ENCODE peak calls at places on chromosomes 16 and 17, in seven cellular contexts. Z is psoas muscle; A is CD4-positive, alpha-beta memory T cell; G is thoracic aorta; P is caudate nucleus; B is neural progenitor cell; W is colonic mucosa. F is an unnamed sample.
A peak's percentile ranks its signal among the peaks of the same experiment; 100 is the strongest.

GRCh38 chr16:1299012-1299867 is 10.2 kb upstream of the UBE2I start:
- DNase-seq in Z (no peak), A (no peak), G (no peak), P (no peak), B (no peak), W (no peak), F (no peak)

GRCh38 chr17:59617141-59617757 is 2.4 kb upstream of the CLTC start:
- DNase-seq in Z (no peak), A (no peak), G (no peak), P (no peak), B (no peak), W (no peak), F (no peak)

GRCh38 chr16:19330801-19331484 is 45.4 kb downstream of the CLEC19A start:
- DNase-seq in Z (no peak), A (no peak), G (no peak), P (peak; percentile 23), B (no peak), W (no peak), F (peak; percentile 78)

GRCh38 chr17:3635474-3636153 is 436 bp downstream of the SHPK start:
- DNase-seq in Z (no peak), A (no peak), G (no peak), P (no peak), B (no peak), W (peak; percentile 66), F (peak; percentile 16)

GRCh38 chr16:74281285-74281684 is 15.3 kb upstream of the PSMD7 start:
- DNase-seq in Z (no peak), A (no peak), G (no peak), P (no peak), B (peak; percentile 60), W (no peak), F (no peak)

GRCh38 chr17:13597723-13598347 is 3.9 kb downstream of the HS3ST3A1 start:
- DNase-seq in Z (no peak), A (peak; percentile 48), G (no peak), P (no peak), B (peak; percentile 65), W (no peak), F (peak; percentile 73)

GRCh38 chr16:68985855-68986254 is 119.6 kb upstream of the HAS3 start:
- DNase-seq in Z (no peak), A (no peak), G (no peak), P (no peak), B (no peak), W (no peak), F (peak; percentile 65)

GRCh38 chr17:42389135-42389417 is 834 bp upstream of the STAT3 start:
- DNase-seq in Z (peak; percentile 31), A (no peak), G (no peak), P (no peak), B (no peak), W (no peak), F (no peak)

GRCh38 chr16:88328313-88328660 is 54.5 kb upstream of the ZNF469 start:
- DNase-seq in Z (no peak), A (no peak), G (no peak), P (no peak), B (no peak), W (no peak), F (no peak)

GRCh38 chr16:3599121-3599520 is 12.3 kb downstream of the SLX4 start:
- DNase-seq in Z (no peak), A (no peak), G (no peak), P (no peak), B (no peak), W (no peak), F (no peak)

GRCh38 chr17:43591750-43592562 is 45.8 kb upstream of the ETV4 start:
- DNase-seq in Z (peak; percentile 76), A (no peak), G (peak; percentile 28), P (no peak), B (peak; percentile 15), W (peak; percentile 62), F (peak; percentile 86)

GRCh38 chr16:85090873-85091521 is 21.3 kb downstream of the CIBAR2 start:
- DNase-seq in Z (no peak), A (no peak), G (no peak), P (no peak), B (no peak), W (peak; percentile 31), F (no peak)

GRCh38 chr17:73695035-73695738 is 50.9 kb upstream of the SDK2 start:
- DNase-seq in Z (no peak), A (no peak), G (no peak), P (no peak), B (no peak), W (no peak), F (no peak)

GRCh38 chr16:66539628-66540469 is 10.1 kb downstream of the TK2 start:
- DNase-seq in Z (no peak), A (no peak), G (no peak), P (no peak), B (no peak), W (no peak), F (no peak)

GRCh38 chr16:83539736-83540490 is 267.9 kb upstream of the HSBP1 start:
- DNase-seq in Z (no peak), A (no peak), G (no peak), P (no peak), B (no peak), W (no peak), F (no peak)

GRCh38 chr17:20120835-20121234 is 111.7 kb downstream of the SPECC1 start:
- DNase-seq in Z (no peak), A (no peak), G (no peak), P (no peak), B (no peak), W (no peak), F (no peak)

GRCh38 chr16:57480127-57480753 is 6.1 kb downstream of the DOK4 start:
- DNase-seq in Z (peak; percentile 48), A (no peak), G (no peak), P (no peak), B (no peak), W (peak; percentile 92), F (peak; percentile 74)
- H3K27ac ChIP-seq in Z (peak overlapping the region; percentile 18), A (no peak overlapping the region), G (peak overlapping the region; percentile 79), P (no peak overlapping the region), B (no peak overlapping the region), W (peak overlapping the region; percentile 92), F (peak overlapping the region; percentile 56)

GRCh38 chr17:82339634-82340580 is 6.3 kb upstream of the SECTM1 start:
- DNase-seq in Z (no peak), A (no peak), G (no peak), P (no peak), B (no peak), W (no peak), F (no peak)
- H3K27ac ChIP-seq in Z (no peak overlapping the region), A (no peak overlapping the region), G (no peak overlapping the region), P (no peak overlapping the region), B (no peak overlapping the region), W (peak overlapping the region; percentile 20), F (no peak overlapping the region)

DNA sequence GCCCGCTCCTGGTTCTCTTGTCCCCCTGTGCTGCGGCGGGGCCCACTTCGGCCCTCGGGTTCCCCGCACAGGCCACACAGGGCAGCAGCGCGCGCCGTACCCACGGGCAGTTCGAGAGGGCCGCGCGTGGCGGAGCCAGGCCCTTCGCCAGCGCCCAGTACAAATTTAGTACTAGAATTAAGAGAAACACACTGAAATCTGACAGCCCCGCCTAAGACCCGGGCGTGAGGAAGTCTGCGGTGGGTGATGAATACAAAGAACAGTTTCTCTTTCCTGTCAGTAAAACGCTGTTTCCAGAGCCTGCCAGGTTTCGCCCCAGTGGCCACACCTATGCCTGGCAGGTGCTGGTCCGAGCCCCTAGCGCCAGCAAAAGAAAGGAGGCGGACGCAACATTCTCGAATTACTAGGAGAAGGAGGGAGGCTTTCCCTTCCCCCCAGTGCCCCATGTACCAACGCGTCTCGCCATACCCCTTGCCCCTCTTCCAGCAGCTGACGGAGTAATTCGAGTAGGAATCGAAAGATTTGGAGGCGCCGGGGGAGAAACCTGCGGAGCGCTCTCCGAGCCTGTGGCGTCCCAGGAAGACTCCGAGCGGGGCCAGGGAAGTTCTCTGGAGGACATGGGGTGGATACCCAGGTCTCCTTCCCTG is 591 bp upstream of the SLFN5 start:
- DNase-seq in Z (peak; percentile 59), A (peak; percentile 89), G (no peak), P (no peak), B (peak; percentile 90), W (peak; percentile 73), F (peak; percentile 73)
- H3K27ac ChIP-seq in Z (peak overlapping the region; percentile 91), A (peak overlapping the region; percentile 93), G (peak overlapping the region; percentile 96), P (peak overlapping the region; percentile 39), B (no peak overlapping the region), W (peak overlapping the region; percentile 92), F (peak overlapping the region; percentile 100)

GRCh38 chr17:31175237-31175636 is 80.5 kb downstream of the NF1 start:
- DNase-seq in Z (no peak), A (no peak), G (no peak), P (no peak), B (no peak), W (no peak), F (no peak)
- H3K27ac ChIP-seq in Z (no peak overlapping the region), A (no peak overlapping the region), G (no peak overlapping the region), P (no peak overlapping the region), B (no peak overlapping the region), W (no peak overlapping the region), F (no peak overlapping the region)

GRCh38 chr17:67212231-67212630 is 32.8 kb downstream of the HELZ start:
- DNase-seq in Z (no peak), A (no peak), G (no peak), P (no peak), B (no peak), W (no peak), F (peak; percentile 63)
- H3K27ac ChIP-seq in Z (no peak overlapping the region), A (no peak overlapping the region), G (no peak overlapping the region), P (no peak overlapping the region), B (no peak overlapping the region), W (no peak overlapping the region), F (peak overlapping the region; percentile 68)

DNA sequence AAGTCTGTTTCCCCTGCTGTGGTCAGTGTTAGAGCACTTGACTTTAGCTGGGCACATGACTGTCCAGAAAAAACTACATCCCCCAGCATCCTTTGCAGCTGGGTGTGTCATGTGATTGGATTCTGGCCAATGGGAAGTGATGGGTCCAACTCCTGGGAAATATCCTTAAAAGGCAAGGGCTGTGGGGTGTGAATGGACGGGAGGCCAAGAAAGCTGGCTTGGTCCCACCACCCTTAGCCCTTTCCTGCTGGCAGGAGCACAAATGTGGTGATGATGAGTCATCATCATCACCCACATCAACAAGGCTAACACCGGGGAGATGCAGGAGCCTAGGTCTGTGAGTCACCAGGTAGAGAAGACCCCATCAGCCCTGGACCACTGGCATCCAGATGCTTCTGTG is 341.7 kb downstream of the C16orf95 start:
- DNase-seq in Z (no peak), A (no peak), G (peak; percentile 19), P (no peak), B (peak; percentile 56), W (no peak), F (peak; percentile 66)
- H3K27ac ChIP-seq in Z (no peak overlapping the region), A (no peak overlapping the region), G (peak overlapping the region; percentile 48), P (no peak overlapping the region), B (no peak overlapping the region), W (no peak overlapping the region), F (no peak overlapping the region)

DNA sequence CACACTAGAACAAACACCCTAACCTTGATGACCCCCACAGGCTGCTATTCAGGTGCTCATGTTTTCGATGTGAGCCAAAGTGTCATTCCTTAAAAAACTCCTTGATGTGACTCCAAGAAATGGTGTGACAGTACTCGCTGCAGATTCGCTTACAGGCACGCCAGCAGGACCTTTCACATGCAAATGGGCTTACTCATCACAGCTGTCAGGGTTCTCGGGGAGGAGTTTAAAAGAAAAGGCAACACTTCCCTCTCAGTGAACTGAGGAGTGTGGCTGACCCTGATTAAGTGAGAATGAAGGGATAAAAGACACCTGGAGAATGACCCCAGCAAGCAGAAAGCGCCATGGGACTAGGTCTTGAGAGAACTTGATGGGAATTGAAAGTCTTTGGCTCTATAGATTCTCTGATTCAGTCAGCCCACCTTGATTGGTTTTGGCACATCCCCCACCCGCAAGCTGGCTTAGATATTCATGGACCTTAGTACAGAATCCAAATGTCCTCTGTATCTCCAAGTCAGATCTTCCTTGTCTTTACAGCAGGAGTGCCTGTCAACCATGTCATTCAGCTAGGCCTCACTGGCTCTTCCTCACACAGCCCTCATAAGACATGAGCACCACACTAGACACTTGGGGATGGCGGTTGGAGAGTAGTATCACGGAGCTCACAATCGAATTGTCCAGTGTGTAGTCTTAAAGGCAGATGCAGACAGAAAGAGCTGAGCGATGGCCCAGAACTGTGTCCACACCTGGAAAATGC is 82.6 kb downstream of the HIC1 start:
- DNase-seq in Z (peak; percentile 25), A (no peak), G (no peak), P (no peak), B (peak; percentile 84), W (no peak), F (peak; percentile 89)
- H3K27ac ChIP-seq in Z (peak overlapping the region; percentile 68), A (no peak overlapping the region), G (no peak overlapping the region), P (no peak overlapping the region), B (no peak overlapping the region), W (peak overlapping the region; percentile 4), F (peak overlapping the region; percentile 40)

F was measured in GM23248.